ENCODE peak calls at places on chromosomes 4 and X, in five cellular contexts. L is heart right ventricle, V is hepatocyte, Q is nephron progenitor cell, A is pancreas. Y is an unnamed sample.

GRCh38 chrX:153953892-153954617 is 9.6 kb upstream of the RENBP start:
- DNase-seq in L (no peak), V (no peak), Q (no peak), A (no peak), Y (no peak)

GRCh38 chr4:2417196-2417764 is 1.2 kb downstream of the ZFYVE28 start:
- DNase-seq in L (no peak), V (peak), Q (peak), A (no peak), Y (peak)

GRCh38 chr4:141853091-141853734 is 216.8 kb downstream of the IL15 start:
- DNase-seq in L (no peak), V (peak), Q (no peak), A (peak), Y (no peak)

GRCh38 chrX:150370589-150371312 is 7.6 kb downstream of the MAMLD1 start:
- DNase-seq in L (no peak), V (no peak), Q (no peak), A (no peak), Y (no peak)

GRCh38 chr4:105599475-105599874 is 47.1 kb downstream of the ARHGEF38 start:
- DNase-seq in L (no peak), V (no peak), Q (no peak), A (no peak), Y (no peak)

GRCh38 chr4:165201806-165202205 is 5.6 kb upstream of the KLHL2 start:
- DNase-seq in L (no peak), V (no peak), Q (no peak), A (no peak), Y (no peak)

GRCh38 chrX:37906357-37906756 is 59.0 kb upstream of the DYNLT3 start:
- DNase-seq in L (no peak), V (no peak), Q (no peak), A (no peak), Y (no peak)

GRCh38 chr4:7003879-7004240 is 39.3 kb upstream of the TADA2B start:
- DNase-seq in L (no peak), V (no peak), Q (no peak), A (no peak), Y (no peak)

GRCh38 chrX:10622197-10622596 is 1.8 kb upstream of the MID1 start:
- DNase-seq in L (no peak), V (no peak), Q (no peak), A (no peak), Y (no peak)

GRCh38 chr4:64713256-64713840 is 304.1 kb upstream of the TECRL start:
- DNase-seq in L (no peak), V (peak), Q (no peak), A (no peak), Y (no peak)

GRCh38 chrX:47214435-47215077 is 3.9 kb upstream of the CDK16 start:
- DNase-seq in L (no peak), V (no peak), Q (no peak), A (no peak), Y (no peak)

GRCh38 chrX:35890699-35891098 is 28.8 kb upstream of the CFAP47 start:
- DNase-seq in L (peak), V (peak), Q (peak), A (peak), Y (peak)

GRCh38 chr4:41410049-41410448 is 127.9 kb upstream of the LIMCH1 start:
- DNase-seq in L (no peak), V (no peak), Q (no peak), A (no peak), Y (no peak)

GRCh38 chr4:142265536-142265935 is 580.6 kb downstream of the INPP4B start:
- DNase-seq in L (peak), V (no peak), Q (no peak), A (peak), Y (no peak)

GRCh38 chr4:11741190-11741652 is 312.5 kb upstream of the HS3ST1 start:
- DNase-seq in L (no peak), V (no peak), Q (no peak), A (no peak), Y (no peak)

GRCh38 chr4:183961772-183962171 is 56.7 kb downstream of the STOX2 start:
- DNase-seq in L (no peak), V (no peak), Q (no peak), A (no peak), Y (no peak)

GRCh38 chr4:80268081-80268823 is 1.8 kb downstream of the FGF5 start:
- DNase-seq in L (no peak), V (peak), Q (peak), A (no peak), Y (no peak)

GRCh38 chr4:4492161-4492847 is 49.5 kb downstream of the STX18 start:
- DNase-seq in L (no peak), V (no peak), Q (no peak), A (no peak), Y (no peak)

GRCh38 chr4:1376391-1376840 is 29.4 kb downstream of the UVSSA start:
- DNase-seq in L (no peak), V (no peak), Q (no peak), A (no peak), Y (no peak)

GRCh38 chrX:109270580-109271484 is 211.1 kb downstream of the GUCY2F start:
- DNase-seq in L (no peak), V (no peak), Q (no peak), A (no peak), Y (no peak)

GRCh38 chrX:104318330-104319009 is 63.7 kb upstream of the ESX1 start:
- DNase-seq in L (no peak), V (peak), Q (no peak), A (peak), Y (no peak)

GRCh38 chrX:21998037-21998436 is 34.1 kb upstream of the PHEX start:
- DNase-seq in L (no peak), V (no peak), Q (no peak), A (no peak), Y (no peak)

GRCh38 chr4:154686838-154687237 is 57.0 kb upstream of the LRAT start:
- DNase-seq in L (no peak), V (no peak), Q (no peak), A (no peak), Y (no peak)
- TF ChIP-seq CTCF in L (no peak), V (peak), Q (no peak), A (no peak), Y (peak)

GRCh38 chrX:2627272-2627867 is 63.7 kb upstream of the CD99 start:
- DNase-seq in L (no peak), V (peak), Q (peak), A (peak), Y (no peak)
- TF ChIP-seq CTCF in L (peak), V (peak), Q (peak), A (peak), Y (peak)

GRCh38 chr4:55169352-55169959 is 44.1 kb upstream of the KDR start:
- DNase-seq in L (peak), V (peak), Q (no peak), A (no peak), Y (no peak)
- TF ChIP-seq CTCF in L (no peak), V (no peak), Q (no peak), A (no peak), Y (no peak)

GRCh38 chr4:84501197-84501492 is 2.1 kb upstream of the NKX6-1 start:
- DNase-seq in L (no peak), V (no peak), Q (no peak), A (no peak), Y (no peak)
- TF ChIP-seq CTCF in L (no peak), V (no peak), Q (no peak), A (no peak), Y (no peak)